ENCODE peak calls at places on chromosomes 11 and 22, in five cellular contexts. T, E, J, G and V are unnamed samples. For H3K9me3, the result is how much of the 10 kb centered on the place peaks cover.

GRCh38 chr11:118146554-118146953 is 6.1 kb downstream of the SCN4B start:
- DNase-seq in T (no peak), E (no peak), J (no peak), G (no peak), V (no peak)

GRCh38 chr11:122491486-122491885 is 164.0 kb upstream of the UBASH3B start:
- DNase-seq in T (peak), E (no peak), J (no peak), G (no peak), V (no peak)

GRCh38 chr11:88484873-88485621 is 147.5 kb upstream of the CTSC start:
- DNase-seq in T (peak), E (no peak), J (no peak), G (peak), V (no peak)

GRCh38 chr11:77167111-77167626 is 39.1 kb downstream of the MYO7A start:
- DNase-seq in T (no peak), E (no peak), J (peak), G (no peak), V (no peak)

GRCh38 chr22:50676211-50676636 is 3.6 kb downstream of the SHANK3 start:
- DNase-seq in T (no peak), E (no peak), J (no peak), G (no peak), V (no peak)

GRCh38 chr11:92302766-92303165 is 78.1 kb downstream of the FAT3 start:
- DNase-seq in T (no peak), E (no peak), J (no peak), G (no peak), V (no peak)

GRCh38 chr11:77091146-77091940 is 11.3 kb upstream of the OMP start:
- DNase-seq in T (peak), E (peak), J (peak), G (peak), V (peak)

GRCh38 chr11:121494355-121495099 is 41.8 kb upstream of the SORL1-AS1 start:
- DNase-seq in T (no peak), E (no peak), J (no peak), G (no peak), V (no peak)

GRCh38 chr22:41367039-41367679 is 14.6 kb upstream of the TEF start:
- DNase-seq in T (peak), E (peak), J (peak), G (peak), V (peak)

GRCh38 chr11:11465280-11465679 is 112.2 kb upstream of the CSNK2A3 start:
- DNase-seq in T (no peak), E (no peak), J (no peak), G (no peak), V (no peak)

GRCh38 chr11:95715777-95716241 is 73.8 kb downstream of the FAM76B start:
- DNase-seq in T (peak), E (no peak), J (no peak), G (no peak), V (no peak)

GRCh38 chr11:120781486-120782120 is 242.3 kb upstream of the TBCEL start:
- DNase-seq in T (no peak), E (no peak), J (no peak), G (no peak), V (peak)

GRCh38 chr11:70247042-70247709 is 23.3 kb upstream of the PPFIA1 start:
- DNase-seq in T (no peak), E (no peak), J (no peak), G (no peak), V (no peak)

GRCh38 chr11:99351620-99352019 is 330.9 kb downstream of the CNTN5 start:
- DNase-seq in T (no peak), E (no peak), J (no peak), G (no peak), V (no peak)

GRCh38 chr11:111018571-111018970 is 227.0 kb upstream of the POU2AF2 start:
- DNase-seq in T (peak), E (no peak), J (no peak), G (no peak), V (no peak)

DNA sequence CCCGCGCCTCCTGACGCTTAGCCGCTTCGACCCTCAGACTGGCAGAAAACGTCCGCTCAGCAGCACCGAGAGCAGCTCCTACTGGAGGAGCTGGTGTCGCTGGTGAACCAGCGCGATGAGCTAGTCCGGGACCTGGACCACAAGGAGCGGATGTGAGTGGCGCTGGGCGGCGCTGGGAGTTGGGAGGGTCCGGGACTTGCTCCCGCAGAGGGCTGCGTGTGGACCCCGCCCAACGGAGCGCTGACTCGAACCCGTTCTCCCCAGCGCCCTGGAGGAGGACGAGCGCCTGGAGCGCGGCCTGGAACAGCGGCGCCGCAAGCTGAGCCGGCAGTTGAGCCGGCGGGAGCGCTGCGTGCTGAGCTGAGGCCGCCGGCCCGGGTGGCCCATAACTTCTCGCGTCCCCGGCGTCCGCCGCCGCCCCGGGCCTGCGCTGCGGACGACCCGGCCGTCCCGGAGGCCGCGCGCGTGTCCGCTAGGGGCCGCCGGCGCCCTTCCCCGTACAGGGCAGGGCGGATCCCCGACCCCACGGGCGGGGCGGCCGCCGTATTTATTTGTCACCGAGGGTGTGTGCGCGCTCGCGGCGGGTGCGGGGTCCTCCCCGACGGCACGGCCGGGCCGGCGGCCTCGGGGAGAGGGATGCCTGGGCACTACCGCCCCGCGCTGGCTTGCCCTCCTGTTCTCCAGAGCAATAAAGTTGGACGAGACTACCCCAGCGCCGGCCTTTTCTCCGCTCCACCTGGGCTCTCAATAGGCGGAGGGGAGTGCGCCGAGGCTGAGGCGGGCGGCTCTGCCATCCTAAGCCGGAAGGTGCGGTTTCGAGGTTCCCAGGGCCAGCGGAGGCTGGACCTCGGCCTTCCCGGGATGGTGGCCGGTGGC is 3.4 kb downstream of the KCNK7 start:
- DNase-seq in T (no peak), E (peak), J (peak), G (peak), V (peak)
- H3K4me3 ChIP-seq in T (no peak), E (peak), J (peak), G (peak), V (no peak)

DNA sequence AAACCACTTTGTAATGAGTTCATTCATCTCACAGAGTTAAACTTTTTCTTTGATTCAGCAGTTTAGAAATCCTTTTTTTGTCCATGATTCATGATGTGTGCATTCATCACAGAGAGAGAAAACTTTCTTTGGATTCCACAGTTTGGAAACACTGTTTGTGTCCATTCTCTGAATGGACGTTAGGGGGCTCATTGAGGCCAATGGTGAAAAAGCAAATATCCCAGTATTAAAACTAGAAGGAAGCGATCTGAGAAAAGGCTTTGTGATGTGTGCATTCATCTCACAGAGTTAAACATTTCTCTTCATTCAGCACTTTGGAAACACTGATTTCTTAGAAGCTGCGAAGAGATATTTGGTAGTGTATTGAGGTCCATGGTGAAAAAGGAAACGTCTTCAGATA is 155.6 kb upstream of the TRIM48 start:
- DNase-seq in T (no peak), E (no peak), J (no peak), G (no peak), V (no peak)
- H3K9me3 ChIP-seq in T (under half), E (under half), J (half or more), G (under half), V (under half)

DNA sequence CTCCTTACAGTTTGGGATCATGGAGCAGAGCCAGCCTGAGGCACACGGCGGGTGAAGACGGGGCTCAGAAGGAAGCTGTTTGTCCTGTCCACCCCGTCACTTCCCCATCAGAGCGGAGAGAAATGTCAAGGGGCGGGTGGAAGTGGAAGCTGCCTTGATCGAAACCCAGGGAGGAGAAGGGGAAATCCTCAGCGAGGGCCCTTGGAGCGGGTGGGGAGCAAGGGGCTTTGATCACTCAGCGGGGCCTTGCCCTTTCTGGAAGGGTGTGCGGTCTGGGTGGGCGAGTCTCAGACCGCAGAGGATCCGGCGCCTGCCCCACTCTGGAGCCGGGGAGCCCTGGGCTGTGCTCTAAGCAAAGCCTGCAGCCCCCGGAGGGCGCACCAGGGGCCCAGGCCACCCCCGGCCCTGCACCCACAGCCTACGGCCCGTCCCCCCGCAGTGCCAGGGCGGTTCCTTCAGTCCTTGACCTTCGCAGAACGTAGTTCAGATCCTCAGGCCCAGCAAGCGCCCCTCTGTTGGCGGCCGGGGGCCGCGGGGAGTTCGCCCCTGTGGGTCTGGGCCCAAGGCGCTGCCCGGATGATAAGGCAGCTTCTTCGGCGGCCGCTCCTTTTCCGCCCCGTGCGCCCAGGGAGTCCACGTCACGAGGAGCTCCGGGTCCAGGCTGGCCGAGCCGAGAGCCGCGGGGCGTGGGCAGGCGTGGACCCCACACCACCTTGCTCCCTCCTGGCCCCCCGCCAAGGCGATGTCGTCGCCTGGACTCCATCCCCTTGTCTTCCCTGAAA is 320.6 kb downstream of the NTM start:
- DNase-seq in T (no peak), E (no peak), J (no peak), G (no peak), V (no peak)
- H3K4me3 ChIP-seq in T (no peak), E (no peak), J (no peak), G (no peak), V (no peak)

GRCh38 chr22:47210112-47210657 is 447.7 kb downstream of the TBC1D22A start:
- DNase-seq in T (no peak), E (peak), J (no peak), G (no peak), V (no peak)

GRCh38 chr22:47210686-47211085 is 448.2 kb downstream of the TBC1D22A start:
- DNase-seq in T (no peak), E (peak), J (no peak), G (no peak), V (no peak)

GRCh38 chr22:47209547-47210023 is 447.1 kb downstream of the TBC1D22A start:
- DNase-seq in T (no peak), E (peak), J (no peak), G (no peak), V (no peak)

GRCh38 chr22:47207846-47208554 is 445.6 kb downstream of the TBC1D22A start:
- DNase-seq in T (no peak), E (peak), J (no peak), G (no peak), V (no peak)

GRCh38 chr22:47209077-47209514 is 446.6 kb downstream of the TBC1D22A start:
- DNase-seq in T (no peak), E (peak), J (no peak), G (no peak), V (no peak)
- H3K9me3 ChIP-seq in T (under half), E (under half), J (under half), G (under half), V (under half)

GRCh38 chr11:62645934-62646824 is at the start of gene GANAB:
- DNase-seq in T (peak), E (peak), J (peak), G (peak), V (peak)
- H3K4me3 ChIP-seq in T (peak), E (peak), J (peak), G (peak), V (peak)

GRCh38 chr11:44938066-44938691 is 12.5 kb downstream of the TP53I11 start:
- DNase-seq in T (no peak), E (no peak), J (no peak), G (no peak), V (no peak)
- H3K9me3 ChIP-seq in T (under half), E (under half), J (under half), G (under half), V (under half)

DNA sequence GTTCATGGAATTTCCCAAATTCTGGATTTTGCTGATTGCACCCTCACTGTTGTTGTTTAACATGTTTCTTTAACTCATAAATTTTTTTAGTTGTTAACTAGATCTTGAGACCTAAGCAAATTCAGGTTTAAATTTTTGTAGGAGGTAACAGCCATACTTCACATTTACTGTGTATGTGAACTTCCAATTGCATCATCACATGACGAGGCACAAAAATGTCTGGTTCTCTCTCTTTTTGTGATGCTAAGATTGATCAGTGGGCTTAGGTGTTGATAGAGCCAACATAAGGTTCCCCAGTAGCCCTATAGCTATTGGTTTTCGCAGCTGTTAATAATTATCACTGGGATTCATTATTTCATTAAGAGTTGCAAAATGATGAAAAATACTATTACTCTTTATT is 277.5 kb downstream of the TMEM135 start:
- DNase-seq in T (no peak), E (no peak), J (no peak), G (no peak), V (no peak)
- H3K4me3 ChIP-seq in T (no peak), E (no peak), J (no peak), G (no peak), V (no peak)

DNA sequence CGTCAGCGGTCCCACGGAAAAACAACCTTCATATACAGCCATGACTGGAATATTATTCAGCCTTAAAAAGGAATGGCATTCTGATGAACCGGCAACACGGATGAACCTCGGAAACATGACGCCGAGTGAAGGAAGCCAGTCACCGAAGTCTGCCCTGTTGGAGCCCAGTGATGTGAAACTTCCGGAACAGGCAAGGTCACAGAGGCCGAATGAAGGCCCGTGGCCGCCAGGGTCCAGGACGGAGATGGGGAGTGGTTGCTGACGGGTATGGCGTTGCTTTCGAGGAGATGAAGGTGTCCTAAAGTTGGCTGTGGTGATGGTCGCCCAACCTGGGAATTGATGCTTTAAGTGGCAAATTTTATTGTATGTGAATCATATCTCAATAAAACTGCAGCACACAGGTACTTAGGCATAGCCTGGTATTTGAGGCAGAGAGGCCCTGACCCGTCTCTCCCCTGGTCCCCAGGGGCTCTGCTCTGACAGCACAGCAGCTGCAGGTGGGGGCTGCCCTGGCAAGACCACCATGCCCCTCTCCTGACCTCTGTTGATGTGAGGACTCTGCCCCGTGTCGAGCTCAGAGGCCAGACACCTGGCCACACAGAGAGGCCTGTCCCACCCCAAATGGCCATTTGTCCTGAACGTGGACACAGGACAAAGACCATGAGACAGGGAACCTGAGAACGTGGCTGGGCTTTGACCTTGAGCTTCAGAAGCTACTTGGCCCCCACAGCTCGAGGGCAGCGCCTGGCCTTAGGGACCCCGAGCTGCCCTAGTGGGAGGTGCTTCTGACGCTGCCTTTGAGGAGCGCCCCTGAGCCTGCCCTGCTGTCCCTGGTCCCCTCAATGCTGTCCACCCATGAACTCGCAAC is 1090.8 kb downstream of the BRD1 start:
- DNase-seq in T (no peak), E (no peak), J (no peak), G (no peak), V (no peak)
- H3K9me3 ChIP-seq in T (half or more), E (under half), J (under half), G (under half), V (under half)

GRCh38 chr11:124877631-124878496 is 12.6 kb downstream of the ROBO3 start:
- DNase-seq in T (no peak), E (no peak), J (no peak), G (no peak), V (no peak)
- H3K4me3 ChIP-seq in T (peak), E (no peak), J (peak), G (no peak), V (no peak)